ENCODE peak calls at places on chromosomes 16 and 17, in ten cellular contexts. S is transverse colon, Y is activated T-cell treated with anti-CD3 and anti-CD28 coated beads for 48 hours, P is NCI-H748 treated with DMSO at 0.1 percent for 48 hours, C is omental fat pad, F is bronchial epithelial cell, I is EL, D is brain microvascular endothelial cell, B is SW 1271, G is left colon. M is an unnamed sample.

GRCh38 chr17:48611213-48611612 is 396 bp upstream of the HOXB7 start:
- DNase-seq in D (no peak), B (no peak), F (no peak), C (no peak), Y (no peak), P (no peak), G (no peak), I (no peak), S (no peak), M (no peak)

GRCh38 chr17:81064746-81065475 is 30.0 kb downstream of the BAIAP2 start:
- DNase-seq in G (no peak), B (no peak), D (peak), Y (no peak), F (peak), P (no peak), C (no peak), I (no peak), S (no peak), M (no peak)

GRCh38 chr17:53142890-53143289 is 679.8 kb upstream of the KIF2B start:
- DNase-seq in F (no peak), B (no peak), P (no peak), I (no peak), D (no peak), S (no peak), C (no peak), G (no peak), Y (no peak), M (no peak)

GRCh38 chr16:743794-744500 is 3.1 kb upstream of the CIAO3 start:
- DNase-seq in B (no peak), F (no peak), P (no peak), C (no peak), Y (no peak), D (no peak), G (no peak), S (no peak), I (no peak), M (no peak)

GRCh38 chr17:76191891-76192290 is 48.4 kb downstream of the RNF157 start:
- DNase-seq in S (no peak), I (no peak), P (no peak), G (no peak), D (no peak), Y (no peak), F (no peak), C (no peak), B (no peak), M (no peak)

GRCh38 chr16:88335150-88335685 is 47.5 kb upstream of the ZNF469 start:
- DNase-seq in G (no peak), I (no peak), F (no peak), Y (no peak), D (no peak), B (no peak), P (no peak), S (no peak), C (no peak), M (no peak)

GRCh38 chr17:57906910-57907309 is 48.3 kb downstream of the CUEDC1 start:
- DNase-seq in C (no peak), I (no peak), S (no peak), D (no peak), Y (no peak), P (no peak), B (no peak), G (no peak), F (no peak), M (no peak)

GRCh38 chr17:1553354-1554266 is 9.0 kb downstream of the PITPNA start:
- DNase-seq in C (no peak), P (no peak), G (no peak), B (no peak), I (no peak), D (no peak), F (no peak), S (no peak), Y (no peak), M (no peak)

GRCh38 chr16:58280846-58281301 is 14.0 kb downstream of the PRSS54 start:
- DNase-seq in B (no peak), F (peak), S (no peak), C (no peak), D (no peak), G (no peak), I (peak), Y (no peak), P (no peak), M (no peak)

GRCh38 chr16:53465606-53466290 is 31.5 kb downstream of the RBL2 start:
- DNase-seq in D (peak), B (no peak), I (peak), Y (no peak), G (no peak), C (no peak), P (no peak), F (peak), S (no peak), M (no peak)

GRCh38 chr16:77869997-77870813 is 81.8 kb downstream of the VAT1L start:
- DNase-seq in F (no peak), I (no peak), G (peak), C (no peak), D (no peak), P (no peak), B (no peak), Y (no peak), S (peak), M (no peak)

GRCh38 chr16:14284930-14285541 is 213.9 kb downstream of the MRTFB start:
- DNase-seq in F (peak), I (no peak), D (peak), C (no peak), B (peak), G (no peak), S (peak), P (peak), Y (no peak), M (no peak)

GRCh38 chr17:2025220-2025621 is at the start of gene RTN4RL1:
- DNase-seq in F (peak), D (no peak), P (no peak), G (peak), Y (peak), C (no peak), S (peak), I (peak), B (peak), M (peak)

GRCh38 chr16:85462405-85463227 is 150.5 kb upstream of the GSE1 start:
- DNase-seq in I (peak), B (no peak), C (no peak), F (no peak), P (peak), D (no peak), Y (no peak), S (no peak), G (no peak), M (no peak)

GRCh38 chr16:70577256-70577698 is 53.7 kb downstream of the SF3B3 start:
- DNase-seq in P (no peak), G (no peak), Y (no peak), I (peak), B (peak), D (peak), F (peak), C (no peak), S (no peak), M (no peak)

GRCh38 chr17:72982680-72983079 is 109.8 kb downstream of the SLC39A11 start:
- DNase-seq in D (no peak), G (no peak), I (no peak), F (no peak), P (no peak), B (no peak), C (no peak), Y (no peak), S (no peak), M (no peak)

GRCh38 chr17:2215616-2216364 is 87.8 kb downstream of the SMG6 start:
- DNase-seq in G (peak), Y (peak), B (no peak), I (peak), D (peak), S (peak), P (no peak), C (no peak), F (no peak), M (peak)

GRCh38 chr17:607341-608060 is 107.1 kb downstream of the VPS53 start:
- DNase-seq in G (no peak), F (no peak), I (no peak), C (no peak), P (no peak), B (no peak), S (no peak), Y (no peak), D (no peak), M (no peak)

GRCh38 chr17:19787733-19788357 is 39.7 kb upstream of the ALDH3A1 start:
- DNase-seq in C (no peak), B (no peak), Y (no peak), G (no peak), S (no peak), I (no peak), F (peak), D (no peak), P (no peak), M (no peak)

GRCh38 chr17:67506966-67507365 is 129.9 kb downstream of the PITPNC1 start:
- DNase-seq in I (peak), F (peak), S (no peak), C (no peak), D (peak), G (no peak), Y (no peak), B (no peak), P (no peak), M (no peak)

GRCh38 chr16:782766-783403 is 5.3 kb downstream of the RPUSD1 start:
- DNase-seq in B (no peak), C (no peak), Y (no peak), S (no peak), G (no peak), P (no peak), F (peak), I (no peak), D (no peak), M (no peak)

GRCh38 chr17:61904094-61904710 is 23.6 kb downstream of the INTS2 start:
- DNase-seq in P (no peak), B (no peak), Y (no peak), C (no peak), D (no peak), F (no peak), S (peak), G (no peak), I (no peak), M (no peak)

GRCh38 chr16:51538707-51539604 is 387.9 kb upstream of the SALL1 start:
- DNase-seq in I (peak), P (peak), Y (no peak), S (no peak), C (no peak), G (no peak), D (peak), B (peak), F (peak), M (no peak)

GRCh38 chr17:78637146-78637545 is 60.0 kb upstream of the DNAH17 start:
- DNase-seq in G (no peak), C (no peak), S (no peak), P (no peak), B (no peak), D (no peak), F (no peak), Y (no peak), I (no peak), M (no peak)

GRCh38 chr16:74999208-74999682 is 421 bp downstream of the ZNRF1 start:
- DNase-seq in B (no peak), I (peak), F (no peak), Y (no peak), S (peak), P (no peak), G (no peak), D (no peak), C (no peak), M (no peak)